ENCODE peak calls at places on chromosomes 12 and 14, in seven cellular contexts. U is neural progenitor cell, N is HCT116, Y is GM23338, X is SK-N-SH, Z is GM23248, L is MM.1S. S is an unnamed sample. For H3K4me1, the result is how much of the 10 kb centered on the place peaks cover.

GRCh38 chr12:66964629-66965028 is 285.8 kb upstream of the GRIP1 start:
- DNase-seq in U (no peak), N (no peak), Y (no peak), X (no peak), Z (peak), L (peak), S (no peak)

GRCh38 chr12:3004655-3005565 is 45.7 kb downstream of the TEAD4 start:
- DNase-seq in U (no peak), N (no peak), Y (peak), X (peak), Z (peak), L (peak), S (peak)

GRCh38 chr14:53152909-53153701 is at the start of gene DDHD1:
- DNase-seq in U (peak), N (peak), Y (peak), X (peak), Z (peak), L (peak), S (peak)

GRCh38 chr14:91253795-91254323 is 9.4 kb upstream of the GPR68 start:
- DNase-seq in U (no peak), N (no peak), Y (no peak), X (no peak), Z (no peak), L (no peak), S (no peak)

GRCh38 chr12:15526033-15526432 is 203.7 kb downstream of the PTPRO start:
- DNase-seq in U (no peak), N (peak), Y (peak), X (no peak), Z (no peak), L (peak), S (peak)

GRCh38 chr12:66002812-66003211 is 127.7 kb downstream of the LLPH start:
- DNase-seq in U (no peak), N (no peak), Y (no peak), X (no peak), Z (no peak), L (no peak), S (no peak)

GRCh38 chr12:57461904-57462306 is 2.3 kb downstream of the GLI1 start:
- DNase-seq in U (no peak), N (no peak), Y (no peak), X (no peak), Z (no peak), L (no peak), S (peak)

GRCh38 chr12:120230326-120230973 is 29.5 kb upstream of the RPLP0 start:
- DNase-seq in U (peak), N (peak), Y (peak), X (peak), Z (peak), L (no peak), S (no peak)

GRCh38 chr14:102848830-102849521 is 71.7 kb downstream of the TRAF3 start:
- DNase-seq in U (no peak), N (no peak), Y (no peak), X (peak), Z (no peak), L (no peak), S (no peak)

GRCh38 chr12:110079477-110080400 is 31.4 kb upstream of the C12orf76 start:
- DNase-seq in U (no peak), N (no peak), Y (peak), X (no peak), Z (no peak), L (peak), S (peak)

GRCh38 chr14:98945611-98946570 is 326.1 kb downstream of the BCL11B start:
- DNase-seq in U (no peak), N (no peak), Y (no peak), X (no peak), Z (no peak), L (no peak), S (no peak)

GRCh38 chr12:110699591-110700445 is 10.9 kb upstream of the HVCN1 start:
- DNase-seq in U (peak), N (no peak), Y (peak), X (peak), Z (no peak), L (no peak), S (peak)

GRCh38 chr14:50272498-50272897 is 39.5 kb downstream of the L2HGDH start:
- DNase-seq in U (no peak), N (no peak), Y (no peak), X (no peak), Z (peak), L (no peak), S (no peak)

GRCh38 chr12:7857916-7858315 is 14.8 kb downstream of the SLC2A14 start:
- DNase-seq in U (no peak), N (no peak), Y (no peak), X (no peak), Z (no peak), L (no peak), S (no peak)

GRCh38 chr12:7856516-7856915 is 16.2 kb downstream of the SLC2A14 start:
- DNase-seq in U (no peak), N (no peak), Y (no peak), X (no peak), Z (peak), L (no peak), S (no peak)

GRCh38 chr12:7859552-7859951 is 13.2 kb downstream of the SLC2A14 start:
- DNase-seq in U (no peak), N (no peak), Y (no peak), X (no peak), Z (peak), L (no peak), S (no peak)

GRCh38 chr12:7853557-7853956 is 19.2 kb downstream of the SLC2A14 start:
- DNase-seq in U (no peak), N (no peak), Y (no peak), X (no peak), Z (no peak), L (no peak), S (no peak)
- H3K4me1 ChIP-seq in U (under half), N (under half), Y (under half), X (under half), Z (under half), L (under half), S (under half)

GRCh38 chr12:89783321-89784060 is 74.9 kb upstream of the ATP2B1 start:
- DNase-seq in U (no peak), N (no peak), Y (peak), X (no peak), Z (peak), L (no peak), S (no peak)
- H2AFZ ChIP-seq in U (peak), N (no peak), Y (peak), X (no peak), Z (peak), L (no peak), S (no peak)

GRCh38 chr14:63292805-63293204 is 25.9 kb downstream of the GPHB5 start:
- DNase-seq in U (no peak), N (no peak), Y (no peak), X (no peak), Z (no peak), L (no peak), S (no peak)

GRCh38 chr14:63297387-63297786 is 21.3 kb downstream of the GPHB5 start:
- DNase-seq in U (no peak), N (no peak), Y (peak), X (no peak), Z (no peak), L (no peak), S (no peak)

GRCh38 chr14:63295231-63295685 is 23.5 kb downstream of the GPHB5 start:
- DNase-seq in U (no peak), N (no peak), Y (no peak), X (no peak), Z (no peak), L (no peak), S (no peak)

GRCh38 chr14:63300854-63301253 is 17.9 kb downstream of the GPHB5 start:
- DNase-seq in U (no peak), N (no peak), Y (no peak), X (no peak), Z (no peak), L (no peak), S (no peak)

GRCh38 chr14:63295991-63296630 is 22.6 kb downstream of the GPHB5 start:
- DNase-seq in U (no peak), N (no peak), Y (no peak), X (no peak), Z (peak), L (no peak), S (no peak)
- TF ChIP-seq EZH2phosphoT487 in U (no peak), N (no peak), Y (no peak), X (no peak), Z (no peak), L (no peak), S (no peak)

GRCh38 chr12:98973395-98973794 is 328.3 kb downstream of the APAF1 start:
- DNase-seq in U (no peak), N (peak), Y (no peak), X (no peak), Z (peak), L (peak), S (no peak)

GRCh38 chr12:98970950-98971349 is 325.9 kb downstream of the APAF1 start:
- DNase-seq in U (no peak), N (no peak), Y (no peak), X (no peak), Z (no peak), L (no peak), S (no peak)

GRCh38 chr12:98974767-98975381 is 329.8 kb downstream of the APAF1 start:
- DNase-seq in U (no peak), N (no peak), Y (no peak), X (no peak), Z (no peak), L (no peak), S (no peak)

GRCh38 chr12:98970210-98970609 is 325.1 kb downstream of the APAF1 start:
- DNase-seq in U (no peak), N (no peak), Y (no peak), X (no peak), Z (no peak), L (no peak), S (no peak)

GRCh38 chr12:98968896-98969295 is 323.8 kb downstream of the APAF1 start:
- DNase-seq in U (no peak), N (no peak), Y (no peak), X (no peak), Z (no peak), L (no peak), S (no peak)
- H3K4me1 ChIP-seq in U (under half), N (under half), Y (under half), X (under half), Z (under half), L (under half), S (under half)

GRCh38 chr12:29200586-29200985 is 51.5 kb downstream of the FAR2 start:
- DNase-seq in U (peak), N (no peak), Y (peak), X (no peak), Z (no peak), L (no peak), S (no peak)
- H2AFZ ChIP-seq in U (no peak), N (no peak), Y (no peak), X (no peak), Z (no peak), L (no peak), S (no peak)

GRCh38 chr12:83823386-83824045 is 1089.1 kb downstream of the SLC6A15 start:
- DNase-seq in U (peak), N (peak), Y (peak), X (peak), Z (peak), L (peak), S (peak)
- TF ChIP-seq EZH2phosphoT487 in U (no peak), N (no peak), Y (no peak), X (no peak), Z (no peak), L (no peak), S (no peak)

DNA sequence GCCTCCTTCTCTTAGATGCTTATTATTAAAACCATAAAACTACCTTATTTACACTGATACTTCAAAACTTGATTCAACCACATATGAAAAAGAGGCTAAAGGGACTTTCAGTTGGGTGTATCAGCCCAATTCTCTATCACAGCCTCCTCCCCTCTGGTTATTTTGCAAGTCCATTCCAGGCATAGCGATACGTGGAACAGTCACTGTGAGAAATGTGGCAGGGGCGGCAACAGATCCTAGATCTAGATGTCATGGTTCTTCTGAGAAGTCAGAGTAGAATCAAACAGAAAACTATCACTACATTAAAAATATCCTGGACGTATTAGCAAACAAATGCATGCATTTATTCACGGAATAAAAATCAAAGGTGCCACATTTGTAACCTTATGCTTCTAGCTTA is 83.2 kb downstream of the RALGAPA1 start:
- DNase-seq in U (no peak), N (no peak), Y (no peak), X (no peak), Z (no peak), L (no peak), S (no peak)
- H3K4me1 ChIP-seq in U (under half), N (under half), Y (under half), X (under half), Z (under half), L (under half), S (under half)

GRCh38 chr12:26152507-26153102 is 27.8 kb upstream of the BHLHE41 start:
- DNase-seq in U (no peak), N (no peak), Y (no peak), X (no peak), Z (no peak), L (no peak), S (no peak)
- H2AFZ ChIP-seq in U (no peak), N (peak), Y (peak), X (no peak), Z (no peak), L (no peak), S (no peak)

GRCh38 chr14:100438678-100439592 is 115.8 kb downstream of the SLC25A47 start:
- DNase-seq in U (no peak), N (peak), Y (no peak), X (no peak), Z (peak), L (no peak), S (no peak)
- TF ChIP-seq EZH2phosphoT487 in U (no peak), N (no peak), Y (no peak), X (no peak), Z (no peak), L (no peak), S (no peak)

DNA sequence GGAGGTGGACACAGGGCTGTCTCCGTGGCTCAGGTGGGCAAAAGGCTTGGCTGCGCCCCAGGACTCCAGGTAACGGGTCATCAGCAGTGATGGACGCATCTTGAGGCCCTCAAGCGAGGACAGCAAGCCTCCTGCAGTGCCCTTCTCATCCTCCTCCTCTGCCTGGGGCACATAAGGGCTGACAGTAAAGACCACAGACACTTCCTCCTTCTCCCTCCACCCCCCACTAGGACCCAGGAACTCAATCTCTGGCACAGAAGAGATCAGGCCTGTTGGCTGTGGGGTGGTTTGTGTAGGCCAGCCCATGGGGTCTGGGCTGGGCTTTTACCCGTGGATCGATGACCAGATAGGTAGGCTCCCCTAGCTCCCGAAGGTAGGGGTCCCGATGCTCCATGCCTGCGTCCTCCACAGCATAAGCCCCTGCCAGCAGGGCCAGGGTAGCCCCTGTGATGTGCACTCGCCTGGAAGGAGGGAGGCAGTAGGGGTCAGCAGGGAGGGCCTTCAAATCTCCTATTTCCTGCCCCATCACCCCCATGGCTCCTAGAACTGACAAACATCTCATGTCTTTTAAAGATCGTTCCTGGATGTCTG is 5.7 kb downstream of the ADCY4 start:
- DNase-seq in U (no peak), N (no peak), Y (no peak), X (no peak), Z (no peak), L (no peak), S (no peak)
- H3K4me1 ChIP-seq in U (under half), N (under half), Y (under half), X (under half), Z (under half), L (under half), S (under half)

S was measured in OCI-LY7.